ENCODE peak calls at places on chromosome 7, in seven cellular contexts. E is transverse colon; Q is CD8-positive, alpha-beta T cell; G is fibroblast of lung; W is esophagus muscularis mucosa; X is thoracic aorta; K is heart right ventricle. D is an unnamed sample. For H3K4me1, the result is how much of the 10 kb centered on the place peaks cover.

GRCh38 chr7:39269034-39269433 is 291.3 kb downstream of the POU6F2 start:
- DNase-seq in W (no peak), X (no peak), E (no peak), Q (no peak), K (no peak), G (no peak), D (no peak)

GRCh38 chr7:44771358-44771757 is 22.7 kb downstream of the ZMIZ2 start:
- DNase-seq in G (no peak), X (no peak), W (no peak), K (no peak), E (no peak), Q (no peak), D (no peak)

GRCh38 chr7:129989466-129989865 is 36.7 kb upstream of the UBE2H start:
- DNase-seq in X (no peak), G (no peak), Q (peak), K (no peak), E (no peak), W (no peak), D (no peak)

GRCh38 chr7:156460861-156461632 is 179.5 kb upstream of the RNF32 start:
- DNase-seq in G (no peak), Q (no peak), X (no peak), W (no peak), K (no peak), E (no peak), D (no peak)

GRCh38 chr7:96224682-96225081 is 97.2 kb downstream of the SLC25A13 start:
- DNase-seq in E (no peak), G (no peak), Q (no peak), W (no peak), K (no peak), X (no peak), D (peak)

GRCh38 chr7:157122800-157123495 is 15.8 kb upstream of the UBE3C start:
- DNase-seq in E (no peak), W (no peak), Q (no peak), G (no peak), X (no peak), K (no peak), D (no peak)

GRCh38 chr7:13641699-13642098 is 347.8 kb downstream of the ETV1 start:
- DNase-seq in E (no peak), G (peak), X (no peak), K (no peak), Q (no peak), W (no peak), D (no peak)

GRCh38 chr7:128191136-128191844 is 49.8 kb upstream of the LEP start:
- DNase-seq in K (no peak), W (no peak), Q (no peak), G (no peak), X (no peak), E (no peak), D (no peak)

GRCh38 chr7:74174606-74175082 is 488 bp downstream of the EIF4H start:
- DNase-seq in X (no peak), K (peak), W (no peak), G (peak), Q (peak), E (peak), D (no peak)

GRCh38 chr7:51140203-51140938 is 176.2 kb downstream of the COBL start:
- DNase-seq in E (no peak), Q (no peak), G (no peak), W (peak), K (no peak), X (no peak), D (no peak)

DNA sequence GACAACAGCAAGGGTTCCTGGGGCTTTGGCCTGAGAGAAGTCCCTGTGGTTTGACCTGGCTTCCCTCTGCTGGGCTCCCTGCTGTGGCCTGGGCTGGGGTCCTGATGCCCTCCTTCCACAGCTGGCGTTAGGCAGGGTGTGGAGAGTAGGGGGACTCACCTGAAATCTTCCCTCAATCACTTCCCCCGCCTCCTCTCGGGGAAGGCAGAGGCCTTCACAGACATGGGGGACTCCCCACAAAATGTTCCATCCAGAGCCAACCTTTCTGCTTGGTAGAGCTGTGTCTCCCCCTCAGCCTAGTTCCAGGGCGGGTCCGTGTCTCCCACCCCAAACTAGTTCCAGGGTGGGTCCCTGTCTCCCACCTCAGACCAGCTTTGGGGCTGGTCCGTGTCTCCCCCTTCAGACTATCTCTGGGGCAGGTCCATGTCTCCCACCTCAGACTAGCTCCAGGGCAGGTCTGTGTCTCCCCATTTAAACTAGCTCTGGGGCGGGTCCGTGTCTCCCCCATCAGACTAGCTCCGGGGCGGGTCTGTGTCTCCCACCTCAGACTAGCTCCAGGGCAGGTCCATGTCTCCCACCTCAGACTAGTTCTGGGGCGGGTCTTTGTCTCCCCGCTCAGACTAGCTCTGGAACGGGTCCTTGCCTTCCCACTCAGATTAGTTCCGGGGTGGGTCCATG is 2.2 kb downstream of the PVRIG start:
- DNase-seq in W (no peak), K (no peak), G (no peak), X (no peak), E (no peak), Q (peak), D (no peak)
- H3K4me1 ChIP-seq in W (under half), K (under half), G (under half), X (under half), E (under half), Q (under half), D (under half)

DNA sequence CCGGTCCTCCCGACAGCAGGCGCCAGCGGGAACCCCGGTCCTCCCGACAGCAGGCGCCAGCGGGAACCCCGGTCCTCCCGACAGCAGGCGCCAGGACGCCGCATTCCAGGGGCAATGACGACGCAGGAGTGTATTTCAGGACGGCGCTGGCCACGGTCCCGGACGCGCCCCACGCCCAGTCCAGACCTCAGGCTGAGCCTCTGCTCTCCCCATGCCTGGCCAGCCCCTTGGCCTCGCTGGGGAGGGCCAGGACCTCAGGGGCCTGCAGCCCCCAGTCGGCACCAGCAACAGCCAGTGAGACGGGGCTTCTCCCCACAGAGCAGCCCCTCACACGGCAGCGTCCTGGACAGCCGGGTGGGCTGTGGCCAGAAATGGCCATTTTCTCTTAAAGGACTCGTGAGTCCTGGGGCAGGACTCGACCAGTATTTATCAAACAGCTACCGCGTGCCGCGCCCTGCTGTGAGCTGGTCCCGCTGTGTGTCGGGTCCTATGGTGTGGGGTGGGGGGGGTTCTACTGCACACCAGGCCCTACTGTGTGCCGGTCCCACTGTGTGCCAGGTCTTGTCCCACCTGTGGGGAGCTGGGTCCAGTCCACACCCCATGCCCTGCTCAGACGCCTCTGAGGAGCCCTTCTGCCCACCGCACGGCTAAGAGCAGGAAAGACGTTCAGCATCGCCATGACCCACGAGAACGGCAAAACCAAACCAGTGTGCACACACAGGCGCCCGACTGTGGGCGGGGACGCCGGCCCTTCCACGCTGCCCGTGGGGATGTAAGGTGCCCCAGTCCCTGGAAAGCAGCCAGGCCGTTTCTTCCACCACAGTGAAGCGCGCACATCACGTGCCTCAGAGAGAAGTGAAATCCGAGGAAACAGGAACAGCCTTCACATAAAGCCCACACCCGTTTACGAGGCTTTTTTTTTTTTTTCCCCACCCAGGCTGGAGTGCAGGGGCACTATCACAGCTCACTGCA is 33.3 kb downstream of the GET4 start:
- DNase-seq in G (peak), W (no peak), E (peak), K (peak), X (no peak), Q (peak), D (no peak)
- H3K27ac ChIP-seq in G (no peak), W (peak), E (peak), K (no peak), X (no peak), Q (no peak), D (no peak)

DNA sequence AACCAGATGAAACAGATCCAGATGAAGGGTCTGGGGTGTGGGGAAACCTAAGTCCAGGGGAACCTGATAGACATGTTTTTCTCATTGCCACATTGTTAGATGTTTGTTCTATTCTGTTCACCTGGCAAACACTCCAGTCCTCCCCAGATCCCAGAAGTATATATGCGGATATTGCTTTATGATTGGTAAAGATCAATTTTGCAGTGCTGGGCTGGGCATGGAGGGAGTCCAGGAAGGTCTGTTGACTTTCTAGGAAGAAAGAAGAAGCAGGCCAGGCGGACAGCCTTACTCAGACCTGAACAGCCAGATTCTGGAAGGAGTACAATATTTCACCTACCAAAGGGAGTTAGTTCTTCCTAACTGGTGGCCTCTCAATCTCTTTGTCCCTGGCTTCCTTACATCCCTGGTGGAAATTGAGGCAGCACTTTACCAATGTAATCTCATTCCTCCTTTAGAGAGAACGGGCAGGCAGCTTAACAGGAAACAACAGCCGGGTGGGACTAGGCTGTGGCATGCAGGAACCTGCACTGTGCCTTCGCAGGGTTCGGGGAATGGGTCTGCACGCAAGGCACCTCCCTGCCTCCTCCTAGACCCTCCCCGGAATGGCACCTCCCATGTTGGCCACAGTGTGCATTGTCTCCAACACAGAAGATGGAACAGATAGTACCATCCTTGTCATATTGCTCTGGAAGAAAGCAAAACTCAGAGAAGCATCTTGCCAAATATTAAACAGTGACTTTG is 931 bp downstream of the GIMAP6 start:
- DNase-seq in W (no peak), E (no peak), X (no peak), K (peak), G (no peak), Q (peak), D (no peak)
- H3K4me3 ChIP-seq in W (peak), E (peak), X (peak), K (peak), G (no peak), Q (peak), D (no peak)

GRCh38 chr7:1099154-1099542 is 11.2 kb downstream of the GPER1 start:
- DNase-seq in G (no peak), X (no peak), Q (no peak), W (no peak), E (no peak), K (no peak), D (no peak)
- H3K4me1 ChIP-seq in G (under half), X (under half), Q (under half), W (under half), E (under half), K (under half), D (under half)

DNA sequence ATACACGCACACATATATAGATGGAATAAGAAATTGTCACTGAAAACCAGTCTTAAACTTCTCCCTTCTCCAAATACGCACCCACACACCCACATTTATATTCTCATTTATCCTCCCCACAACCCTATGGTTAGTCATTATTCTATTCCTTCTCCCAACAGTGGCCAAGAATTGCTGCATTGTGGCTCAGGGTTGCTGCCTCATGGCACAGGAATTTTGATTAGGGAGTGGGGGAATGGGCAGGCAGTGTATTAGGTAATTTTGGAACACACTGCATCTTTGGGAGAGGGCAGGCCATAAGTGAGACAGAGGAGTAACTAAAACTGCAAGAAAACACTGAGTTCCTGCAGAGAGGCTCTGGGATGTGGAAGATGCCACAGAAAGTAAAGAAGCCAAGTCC is 35.7 kb downstream of the NAPEPLD start:
- DNase-seq in X (peak), Q (no peak), G (peak), E (no peak), K (no peak), W (no peak), D (no peak)
- H3K27ac ChIP-seq in X (no peak), Q (no peak), G (no peak), E (no peak), K (no peak), W (no peak), D (no peak)

GRCh38 chr7:116707289-116707688 is 35.3 kb downstream of the MET start:
- DNase-seq in G (no peak), K (no peak), E (no peak), X (no peak), W (no peak), Q (no peak), D (no peak)
- H3K4me3 ChIP-seq in G (no peak), K (no peak), E (no peak), X (no peak), W (no peak), Q (no peak), D (no peak)

D was measured in iPS DF 6.9.